ENCODE peak calls at places on chromosomes 3 and 15, in four cellular contexts. S, G, L and R are unnamed samples.

GRCh38 chr3:113638910-113639309 is 57.5 kb downstream of the USF3 start:
- DNase-seq in S (no peak), G (no peak), L (no peak), R (no peak)

GRCh38 chr3:126149256-126149902 is 31.0 kb downstream of the ALDH1L1 start:
- DNase-seq in S (no peak), G (no peak), L (no peak), R (no peak)

GRCh38 chr3:150253622-150254021 is 154.5 kb upstream of the TSC22D2 start:
- DNase-seq in S (no peak), G (peak), L (no peak), R (no peak)

GRCh38 chr15:55742927-55743614 is at the start of gene PRTG:
- DNase-seq in S (peak), G (peak), L (peak), R (peak)

GRCh38 chr3:161349529-161350278 is 21.6 kb downstream of the SPTSSB start:
- DNase-seq in S (no peak), G (no peak), L (peak), R (no peak)

GRCh38 chr15:44038801-44039200 is 156.3 kb downstream of the FRMD5 start:
- DNase-seq in S (no peak), G (no peak), L (no peak), R (no peak)

GRCh38 chr15:80870893-80871292 is 91.7 kb downstream of the CEMIP start:
- DNase-seq in S (no peak), G (no peak), L (no peak), R (no peak)

GRCh38 chr15:73389539-73389938 is 20.8 kb upstream of the HCN4 start:
- DNase-seq in S (no peak), G (no peak), L (no peak), R (no peak)

GRCh38 chr15:61749169-61749568 is 311.1 kb downstream of the VPS13C start:
- DNase-seq in S (no peak), G (no peak), L (no peak), R (no peak)

GRCh38 chr3:143895805-143896204 is 47.5 kb upstream of the SLC9A9 start:
- DNase-seq in S (no peak), G (peak), L (no peak), R (no peak)

GRCh38 chr15:63056843-63057242 is 14.3 kb downstream of the TPM1 start:
- DNase-seq in S (peak), G (no peak), L (no peak), R (peak)

GRCh38 chr3:146466596-146466995 is 2.8 kb downstream of the PLSCR2 start:
- DNase-seq in S (no peak), G (no peak), L (no peak), R (no peak)

GRCh38 chr15:98077186-98077585 is 116.7 kb downstream of the ARRDC4 start:
- DNase-seq in S (peak), G (no peak), L (no peak), R (peak)

GRCh38 chr3:80668600-80669281 is 900.9 kb upstream of the ROBO1 start:
- DNase-seq in S (no peak), G (no peak), L (no peak), R (no peak)

GRCh38 chr3:139868773-139869172 is 66.2 kb upstream of the CLSTN2 start:
- DNase-seq in S (no peak), G (no peak), L (no peak), R (no peak)

GRCh38 chr15:64144192-64144564 is 7.4 kb upstream of the SNX22 start:
- DNase-seq in S (no peak), G (no peak), L (no peak), R (peak)

GRCh38 chr3:82080261-82080660 is 318.8 kb upstream of the GBE1 start:
- DNase-seq in S (no peak), G (no peak), L (no peak), R (no peak)

GRCh38 chr3:58462829-58463180 is 29.1 kb upstream of the KCTD6 start:
- DNase-seq in S (no peak), G (no peak), L (no peak), R (no peak)

GRCh38 chr3:49616491-49616941 is 57.6 kb upstream of the APEH start:
- DNase-seq in S (no peak), G (no peak), L (no peak), R (no peak)

GRCh38 chr15:66939016-66939415 is 126.4 kb upstream of the SMAD3 start:
- DNase-seq in S (no peak), G (no peak), L (no peak), R (no peak)

GRCh38 chr15:55681631-55682030 is 61.3 kb downstream of the PRTG start:
- DNase-seq in S (no peak), G (no peak), L (no peak), R (no peak)

GRCh38 chr3:113304856-113305540 is 93.6 kb downstream of the BOC start:
- DNase-seq in S (no peak), G (no peak), L (no peak), R (no peak)

GRCh38 chr15:67120009-67120838 is 54.8 kb downstream of the SMAD3 start:
- DNase-seq in S (no peak), G (no peak), L (no peak), R (no peak)

GRCh38 chr3:13332158-13332557 is 88.0 kb downstream of the NUP210 start:
- DNase-seq in S (no peak), G (peak), L (no peak), R (no peak)

GRCh38 chr15:83285979-83286553 is 1.6 kb upstream of the BNC1 start:
- DNase-seq in S (no peak), G (no peak), L (peak), R (no peak)

GRCh38 chr15:32729700-32730099 is 11.9 kb downstream of the GREM1 start:
- DNase-seq in S (no peak), G (no peak), L (no peak), R (no peak)

GRCh38 chr15:78726870-78727551 is 84.3 kb downstream of the ADAMTS7 start:
- DNase-seq in S (no peak), G (no peak), L (no peak), R (no peak)

GRCh38 chr15:70362911-70363310 is 265.2 kb upstream of the TLE3 start:
- DNase-seq in S (no peak), G (no peak), L (peak), R (peak)

GRCh38 chr3:194606163-194606562 is 27.1 kb downstream of the TMEM44 start:
- DNase-seq in S (no peak), G (no peak), L (no peak), R (no peak)

GRCh38 chr3:134353171-134353825 is 20.9 kb downstream of the AMOTL2 start:
- DNase-seq in S (peak), G (no peak), L (no peak), R (no peak)

GRCh38 chr3:37862712-37863551 is 1.3 kb downstream of the CTDSPL start:
- DNase-seq in S (no peak), G (no peak), L (no peak), R (no peak)

GRCh38 chr3:40550168-40550567 is 25.4 kb downstream of the ZNF621 start:
- DNase-seq in S (no peak), G (no peak), L (no peak), R (no peak)

GRCh38 chr3:8887435-8888295 is 75.6 kb downstream of the RAD18 start:
- DNase-seq in S (no peak), G (no peak), L (no peak), R (no peak)

GRCh38 chr3:16171009-16171408 is 3.5 kb upstream of the GALNT15 start:
- DNase-seq in S (no peak), G (no peak), L (no peak), R (no peak)

GRCh38 chr3:113054552-113054951 is 63.8 kb downstream of the GTPBP8 start:
- DNase-seq in S (no peak), G (no peak), L (no peak), R (no peak)